ENCODE peak calls at places on chromosome 18, in five cellular contexts. L is mesenchymal stem cell, S is H9, R is H1, K is trophoblast cell. P is an unnamed sample.
A peak's percentile ranks its signal among the peaks of the same experiment; 100 is the strongest.

GRCh38 chr18:8750954-8751415 is 45.6 kb downstream of the MTCL1 start:
- DNase-seq in K (no peak), S (no peak), L (peak; percentile 95), R (no peak), P (no peak)

GRCh38 chr18:47755102-47755456 is 175.4 kb downstream of the SMAD2 start:
- DNase-seq in K (no peak), S (no peak), R (no peak), L (no peak), P (no peak)

GRCh38 chr18:39942702-39943101 is 2012.3 kb upstream of the PIK3C3 start:
- DNase-seq in K (no peak), S (no peak), R (no peak), L (peak; percentile 15), P (no peak)

GRCh38 chr18:48006415-48007175 is 76.1 kb upstream of the SMAD2 start:
- DNase-seq in L (no peak), K (no peak), R (no peak), S (no peak), P (no peak)

GRCh38 chr18:52348209-52348608 is 8.2 kb downstream of the DCC start:
- DNase-seq in R (no peak), S (peak; percentile 50), L (no peak), K (no peak), P (no peak)

GRCh38 chr18:41096504-41096903 is 858.5 kb upstream of the PIK3C3 start:
- DNase-seq in R (no peak), L (peak; percentile 9), S (no peak), K (no peak), P (peak; percentile 2)

GRCh38 chr18:25896178-25896780 is 194.1 kb downstream of the SS18 start:
- DNase-seq in L (peak; percentile 55), S (no peak), K (peak; percentile 18), R (no peak), P (peak; percentile 27)

GRCh38 chr18:76565238-76566173 is 70.5 kb upstream of the ZNF516 start:
- DNase-seq in K (peak; percentile 81), S (peak; percentile 79), L (peak; percentile 92), R (peak; percentile 31), P (peak; percentile 75)

GRCh38 chr18:10074122-10074521 is 160.3 kb downstream of the VAPA start:
- DNase-seq in S (no peak), R (no peak), L (no peak), K (peak; percentile 16), P (no peak)

GRCh38 chr18:26267350-26267749 is 41.1 kb downstream of the TAF4B start:
- DNase-seq in K (no peak), L (no peak), S (no peak), R (no peak), P (no peak)

GRCh38 chr18:8744656-8745055 is 39.3 kb downstream of the MTCL1 start:
- DNase-seq in L (no peak), S (no peak), K (no peak), R (no peak), P (no peak)

GRCh38 chr18:75125359-75126331 is 83.3 kb downstream of the PTGR3 start:
- DNase-seq in L (no peak), K (no peak), S (peak; percentile 77), R (peak; percentile 7), P (no peak)

GRCh38 chr18:22166070-22166972 is 3.1 kb upstream of the GATA6 start:
- DNase-seq in K (no peak), L (peak; percentile 36), R (no peak), S (no peak), P (no peak)

GRCh38 chr18:51429644-51430043 is 232.2 kb upstream of the MEX3C start:
- DNase-seq in K (no peak), R (no peak), L (no peak), S (no peak), P (no peak)

GRCh38 chr18:77115461-77115907 is 17.1 kb downstream of the MBP start:
- DNase-seq in S (no peak), K (no peak), L (no peak), R (no peak), P (no peak)

GRCh38 chr18:8657873-8658521 is 47.4 kb upstream of the MTCL1 start:
- DNase-seq in R (no peak), K (no peak), S (peak; percentile 44), L (no peak), P (peak; percentile 23)

GRCh38 chr18:36756262-36756661 is 72.5 kb downstream of the TPGS2 start:
- DNase-seq in S (no peak), K (no peak), R (no peak), L (no peak), P (no peak)

GRCh38 chr18:77133920-77134496 is 1.4 kb upstream of the MBP start:
- DNase-seq in R (no peak), S (no peak), K (no peak), L (no peak), P (no peak)

GRCh38 chr18:10949655-10950054 is 199.7 kb downstream of the PIEZO2 start:
- DNase-seq in L (peak; percentile 42), S (no peak), K (no peak), R (no peak), P (no peak)

GRCh38 chr18:49500136-49500921 is 13.3 kb upstream of the C18orf32 start:
- DNase-seq in L (no peak), S (peak; percentile 40), K (no peak), R (no peak), P (peak; percentile 87)

GRCh38 chr18:7452331-7452730 is 114.8 kb upstream of the PTPRM start:
- DNase-seq in S (peak; percentile 78), L (peak; percentile 19), R (peak; percentile 38), K (peak; percentile 44), P (no peak)

GRCh38 chr18:3620146-3621119 is 170.5 kb downstream of the TGIF1 start:
- DNase-seq in S (peak; percentile 18), K (no peak), R (no peak), L (no peak), P (no peak)

GRCh38 chr18:31577195-31577594 is 14.5 kb upstream of the TTR start:
- DNase-seq in K (no peak), L (no peak), R (no peak), S (no peak), P (no peak)

DNA sequence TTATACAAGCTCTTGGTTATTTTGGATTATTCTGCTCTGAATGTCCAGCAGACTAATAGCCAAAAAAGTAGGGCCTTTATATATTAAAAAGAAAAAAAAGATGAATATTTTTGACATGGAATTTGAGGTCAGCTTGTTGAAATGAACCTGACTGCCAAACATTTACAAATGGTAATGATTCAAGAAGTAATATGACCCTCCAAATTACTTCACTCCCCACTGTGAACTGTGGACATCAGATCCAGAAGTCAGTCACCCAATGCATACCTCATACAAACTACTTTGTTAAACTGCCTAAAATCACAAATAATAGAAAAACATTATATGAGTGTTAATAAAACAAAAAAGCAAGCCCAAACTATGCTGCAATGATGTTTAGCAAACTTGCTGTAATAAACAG is 10.0 kb downstream of the EPG5 start:
- DNase-seq in K (no peak), L (no peak), S (no peak), R (no peak), P (no peak)
- H2BK120ac ChIP-seq in K (no peak overlapping the region), L (no peak overlapping the region), S (no peak overlapping the region), R (no peak overlapping the region), P (no peak overlapping the region)

GRCh38 chr18:58124475-58124874 is 80.4 kb downstream of the NEDD4L start:
- DNase-seq in L (no peak), S (no peak), K (no peak), R (no peak), P (no peak)

GRCh38 chr18:58128286-58129018 is 84.4 kb downstream of the NEDD4L start:
- DNase-seq in R (no peak), K (peak; percentile 66), L (peak; percentile 37), S (no peak), P (no peak)

GRCh38 chr18:58125756-58126155 is 81.7 kb downstream of the NEDD4L start:
- DNase-seq in S (no peak), L (no peak), K (no peak), R (no peak), P (no peak)

GRCh38 chr18:58129019-58129374 is 85.0 kb downstream of the NEDD4L start:
- DNase-seq in K (peak; percentile 26), R (no peak), L (no peak), S (no peak), P (no peak)

DNA sequence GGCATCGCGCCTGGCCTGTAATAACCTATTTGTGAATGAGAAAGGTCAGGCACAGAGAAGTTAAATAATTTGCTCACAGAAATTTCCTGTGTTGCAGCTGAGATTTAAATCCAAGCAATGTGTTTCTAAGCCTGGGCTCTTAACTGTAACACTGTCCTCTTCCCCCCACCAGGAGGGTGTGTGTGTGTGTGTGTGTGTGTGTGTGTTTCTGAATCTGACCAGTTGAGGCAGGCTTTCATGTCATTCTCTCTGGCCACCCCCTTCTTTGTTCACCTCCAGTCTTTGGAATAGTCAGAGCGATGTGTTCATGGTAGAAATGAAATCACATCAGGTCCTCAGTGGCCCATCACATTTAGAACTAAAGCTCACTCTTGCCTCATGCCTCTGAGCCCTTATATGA is 81.2 kb downstream of the NEDD4L start:
- DNase-seq in S (no peak), L (peak; percentile 28), R (no peak), K (no peak), P (no peak)
- H2BK12ac ChIP-seq in S (no peak overlapping the region), L (no peak overlapping the region), R (no peak overlapping the region), K (no peak overlapping the region), P (no peak overlapping the region)

DNA sequence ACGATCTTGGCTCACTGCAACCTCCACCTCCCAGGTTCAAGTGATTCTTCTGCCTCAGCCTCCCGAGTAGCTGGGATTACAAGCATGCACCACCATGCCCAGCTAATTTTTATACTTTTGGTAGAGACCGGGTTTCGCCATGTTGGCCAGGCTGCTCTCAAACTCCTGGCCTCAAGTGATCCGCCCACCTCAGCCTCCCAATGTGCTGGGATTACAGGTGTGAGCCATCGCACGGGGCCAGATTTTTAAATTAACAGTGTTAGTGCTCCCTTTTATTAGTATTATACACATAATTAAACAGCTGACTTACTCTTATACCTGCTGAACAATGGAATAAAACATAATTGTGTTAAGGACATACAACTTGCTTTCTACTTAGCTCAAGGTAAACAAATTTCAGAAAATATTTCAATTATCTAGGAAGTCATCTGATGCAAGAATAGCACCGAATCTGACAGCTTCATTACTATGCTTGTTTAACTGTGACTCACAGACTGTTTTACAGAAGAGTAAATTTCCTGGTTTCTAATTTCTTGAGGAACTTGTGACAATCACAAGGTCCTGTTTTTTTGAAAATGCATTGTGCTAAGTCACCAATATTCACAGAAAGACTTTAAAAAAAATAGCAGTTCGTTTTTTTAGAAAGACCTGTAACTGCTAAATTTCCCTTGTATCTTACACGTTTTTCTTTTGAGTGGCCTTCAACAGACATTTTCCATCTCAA is 51.2 kb downstream of the SPIRE1 start:
- DNase-seq in S (no peak), R (no peak), K (no peak), L (peak; percentile 83), P (no peak)
- H3K4ac ChIP-seq in S (no peak overlapping the region), R (no peak overlapping the region), K (no peak overlapping the region), L (no peak overlapping the region), P (no peak overlapping the region)

GRCh38 chr18:28175047-28175929 is 1.6 kb downstream of the CDH2 start:
- DNase-seq in R (no peak), L (peak; percentile 63), K (no peak), S (peak; percentile 48), P (peak; percentile 89)

GRCh38 chr18:28176674-28176932 is 327 bp downstream of the CDH2 start:
- DNase-seq in L (no peak), S (no peak), K (no peak), R (no peak), P (no peak)

GRCh38 chr18:28174181-28174906 is 2.6 kb downstream of the CDH2 start:
- DNase-seq in L (no peak), K (no peak), S (no peak), R (no peak), P (no peak)

GRCh38 chr18:28176933-28177827 is at the start of gene CDH2:
- DNase-seq in R (peak; percentile 60), S (peak; percentile 87), L (peak; percentile 86), K (no peak), P (peak; percentile 91)

GRCh38 chr18:28175930-28176673 is 828 bp downstream of the CDH2 start:
- DNase-seq in L (peak; percentile 53), S (peak; percentile 43), K (no peak), R (no peak), P (peak; percentile 30)
- H2BK120ac ChIP-seq in L (no peak overlapping the region), S (no peak overlapping the region), K (no peak overlapping the region), R (no peak overlapping the region), P (peak overlapping the region; percentile 100)

GRCh38 chr18:5285326-5285725 is 10.2 kb downstream of the ZBTB14 start:
- DNase-seq in K (no peak), R (no peak), L (no peak), S (no peak), P (no peak)
- H2BK12ac ChIP-seq in K (no peak overlapping the region), R (no peak overlapping the region), L (no peak overlapping the region), S (no peak overlapping the region), P (no peak overlapping the region)

P was measured in neuronal stem cell.